ENCODE peak calls at places on chromosomes 6 and 20, in ten cellular contexts. One of them, this sample, is unnamed.

GRCh38 chr6:94478178-94479140 is 1059.1 kb upstream of the EPHA7 start:
- DNase-seq in HCT116: no peak
- DNase-seq in stomach: no peak
- DNase-seq in sigmoid colon: no peak
- DNase-seq in transverse colon: no peak
- DNase-seq in ovary: no peak
- DNase-seq in body of pancreas: no peak
- DNase-seq in heart left ventricle: no peak
- DNase-seq in uterus: no peak
- DNase-seq in IMR-90: no peak
- DNase-seq in this sample: no peak

GRCh38 chr6:167817729-167818128 is 9.0 kb upstream of the AFDN start:
- DNase-seq in stomach: no peak
- DNase-seq in transverse colon: no peak
- DNase-seq in ovary: no peak
- DNase-seq in HCT116: no peak
- DNase-seq in IMR-90: no peak
- DNase-seq in body of pancreas: no peak
- DNase-seq in uterus: no peak
- DNase-seq in sigmoid colon: no peak
- DNase-seq in heart left ventricle: no peak
- DNase-seq in this sample: no peak

GRCh38 chr20:5146302-5146653 is 19.5 kb downstream of the CDS2 start:
- DNase-seq in heart left ventricle: no peak
- DNase-seq in ovary: no peak
- DNase-seq in sigmoid colon: no peak
- DNase-seq in stomach: no peak
- DNase-seq in IMR-90: no peak
- DNase-seq in transverse colon: no peak
- DNase-seq in uterus: no peak
- DNase-seq in body of pancreas: no peak
- DNase-seq in HCT116: no peak
- DNase-seq in this sample: no peak

GRCh38 chr6:133242761-133243590 is 1.8 kb downstream of the EYA4 start:
- DNase-seq in stomach: no peak
- DNase-seq in body of pancreas: peak; percentile 5
- DNase-seq in uterus: no peak
- DNase-seq in ovary: no peak
- DNase-seq in IMR-90: peak; percentile 26
- DNase-seq in transverse colon: no peak
- DNase-seq in sigmoid colon: no peak
- DNase-seq in heart left ventricle: peak; percentile 13
- DNase-seq in HCT116: no peak
- DNase-seq in this sample: no peak

GRCh38 chr20:34271961-34272360 is 30.7 kb downstream of the ASIP start:
- DNase-seq in transverse colon: no peak
- DNase-seq in ovary: no peak
- DNase-seq in body of pancreas: no peak
- DNase-seq in uterus: no peak
- DNase-seq in stomach: no peak
- DNase-seq in heart left ventricle: no peak
- DNase-seq in HCT116: no peak
- DNase-seq in sigmoid colon: no peak
- DNase-seq in IMR-90: peak; percentile 52
- DNase-seq in this sample: no peak

GRCh38 chr6:164928041-164928321 is 381.4 kb downstream of the C6orf118 start:
- DNase-seq in heart left ventricle: no peak
- DNase-seq in HCT116: no peak
- DNase-seq in ovary: no peak
- DNase-seq in uterus: no peak
- DNase-seq in IMR-90: no peak
- DNase-seq in body of pancreas: no peak
- DNase-seq in sigmoid colon: no peak
- DNase-seq in stomach: no peak
- DNase-seq in transverse colon: no peak
- DNase-seq in this sample: no peak

GRCh38 chr6:47203968-47204611 is 105.6 kb downstream of the TNFRSF21 start:
- DNase-seq in uterus: no peak
- DNase-seq in transverse colon: no peak
- DNase-seq in stomach: no peak
- DNase-seq in IMR-90: no peak
- DNase-seq in ovary: no peak
- DNase-seq in heart left ventricle: no peak
- DNase-seq in sigmoid colon: no peak
- DNase-seq in body of pancreas: no peak
- DNase-seq in HCT116: no peak
- DNase-seq in this sample: no peak

GRCh38 chr6:3334579-3334978 is 75.8 kb downstream of the PSMG4 start:
- DNase-seq in IMR-90: no peak
- DNase-seq in sigmoid colon: no peak
- DNase-seq in transverse colon: peak; percentile 41
- DNase-seq in stomach: peak; percentile 85
- DNase-seq in uterus: no peak
- DNase-seq in ovary: no peak
- DNase-seq in heart left ventricle: no peak
- DNase-seq in body of pancreas: peak; percentile 98
- DNase-seq in HCT116: no peak
- DNase-seq in this sample: peak; percentile 93

GRCh38 chr6:91761621-91762020 is 1174.7 kb upstream of the MAP3K7 start:
- DNase-seq in ovary: no peak
- DNase-seq in heart left ventricle: no peak
- DNase-seq in transverse colon: no peak
- DNase-seq in uterus: no peak
- DNase-seq in IMR-90: no peak
- DNase-seq in HCT116: no peak
- DNase-seq in stomach: no peak
- DNase-seq in sigmoid colon: no peak
- DNase-seq in body of pancreas: no peak
- DNase-seq in this sample: no peak

GRCh38 chr20:36491901-36492617 is 49.3 kb upstream of the MYL9 start:
- DNase-seq in heart left ventricle: no peak
- DNase-seq in ovary: no peak
- DNase-seq in stomach: no peak
- DNase-seq in transverse colon: peak; percentile 40
- DNase-seq in sigmoid colon: no peak
- DNase-seq in IMR-90: no peak
- DNase-seq in uterus: no peak
- DNase-seq in body of pancreas: no peak
- DNase-seq in HCT116: no peak
- DNase-seq in this sample: no peak

GRCh38 chr6:138018297-138018696 is 88.9 kb downstream of the PERP start:
- DNase-seq in body of pancreas: no peak
- DNase-seq in transverse colon: no peak
- DNase-seq in IMR-90: no peak
- DNase-seq in HCT116: no peak
- DNase-seq in heart left ventricle: no peak
- DNase-seq in uterus: no peak
- DNase-seq in ovary: no peak
- DNase-seq in stomach: no peak
- DNase-seq in sigmoid colon: no peak
- DNase-seq in this sample: no peak

GRCh38 chr6:159836294-159837140 is 36.4 kb downstream of the PNLDC1 start:
- DNase-seq in uterus: peak; percentile 76
- DNase-seq in HCT116: no peak
- DNase-seq in heart left ventricle: peak; percentile 51
- DNase-seq in IMR-90: peak; percentile 17
- DNase-seq in body of pancreas: peak; percentile 28
- DNase-seq in ovary: peak; percentile 81
- DNase-seq in sigmoid colon: no peak
- DNase-seq in transverse colon: no peak
- DNase-seq in stomach: no peak
- DNase-seq in this sample: no peak

GRCh38 chr6:89079611-89080213 is 839 bp upstream of the PNRC1 start:
- DNase-seq in transverse colon: peak; percentile 64
- DNase-seq in ovary: peak; percentile 47
- DNase-seq in stomach: peak; percentile 69
- DNase-seq in body of pancreas: peak; percentile 68
- DNase-seq in IMR-90: peak; percentile 74
- DNase-seq in uterus: peak; percentile 61
- DNase-seq in HCT116: no peak
- DNase-seq in heart left ventricle: peak; percentile 48
- DNase-seq in sigmoid colon: peak; percentile 85
- DNase-seq in this sample: peak; percentile 49

GRCh38 chr20:25345721-25346120 is 44.9 kb downstream of the ABHD12 start:
- DNase-seq in IMR-90: no peak
- DNase-seq in body of pancreas: no peak
- DNase-seq in stomach: no peak
- DNase-seq in heart left ventricle: no peak
- DNase-seq in sigmoid colon: no peak
- DNase-seq in uterus: no peak
- DNase-seq in ovary: no peak
- DNase-seq in HCT116: no peak
- DNase-seq in transverse colon: no peak
- DNase-seq in this sample: no peak

GRCh38 chr20:58433029-58433657 is 44.1 kb downstream of the VAPB start:
- DNase-seq in body of pancreas: no peak
- DNase-seq in HCT116: no peak
- DNase-seq in stomach: no peak
- DNase-seq in sigmoid colon: no peak
- DNase-seq in IMR-90: no peak
- DNase-seq in heart left ventricle: no peak
- DNase-seq in ovary: no peak
- DNase-seq in uterus: no peak
- DNase-seq in transverse colon: no peak
- DNase-seq in this sample: no peak

GRCh38 chr20:58431134-58431533 is 42.1 kb downstream of the VAPB start:
- DNase-seq in uterus: no peak
- DNase-seq in heart left ventricle: no peak
- DNase-seq in sigmoid colon: no peak
- DNase-seq in IMR-90: peak; percentile 55
- DNase-seq in stomach: no peak
- DNase-seq in body of pancreas: no peak
- DNase-seq in ovary: no peak
- DNase-seq in transverse colon: no peak
- DNase-seq in HCT116: no peak
- DNase-seq in this sample: no peak

GRCh38 chr20:58428364-58428763 is 39.3 kb downstream of the VAPB start:
- DNase-seq in sigmoid colon: no peak
- DNase-seq in ovary: no peak
- DNase-seq in body of pancreas: no peak
- DNase-seq in transverse colon: no peak
- DNase-seq in stomach: no peak
- DNase-seq in IMR-90: no peak
- DNase-seq in uterus: no peak
- DNase-seq in heart left ventricle: no peak
- DNase-seq in HCT116: no peak
- DNase-seq in this sample: no peak

GRCh38 chr20:58432190-58432954 is 43.3 kb downstream of the VAPB start:
- DNase-seq in uterus: peak; percentile 37
- DNase-seq in heart left ventricle: no peak
- DNase-seq in ovary: peak; percentile 29
- DNase-seq in stomach: no peak
- DNase-seq in sigmoid colon: peak; percentile 79
- DNase-seq in transverse colon: no peak
- DNase-seq in HCT116: no peak
- DNase-seq in body of pancreas: no peak
- DNase-seq in IMR-90: peak; percentile 69
- DNase-seq in this sample: peak; percentile 85

DNA sequence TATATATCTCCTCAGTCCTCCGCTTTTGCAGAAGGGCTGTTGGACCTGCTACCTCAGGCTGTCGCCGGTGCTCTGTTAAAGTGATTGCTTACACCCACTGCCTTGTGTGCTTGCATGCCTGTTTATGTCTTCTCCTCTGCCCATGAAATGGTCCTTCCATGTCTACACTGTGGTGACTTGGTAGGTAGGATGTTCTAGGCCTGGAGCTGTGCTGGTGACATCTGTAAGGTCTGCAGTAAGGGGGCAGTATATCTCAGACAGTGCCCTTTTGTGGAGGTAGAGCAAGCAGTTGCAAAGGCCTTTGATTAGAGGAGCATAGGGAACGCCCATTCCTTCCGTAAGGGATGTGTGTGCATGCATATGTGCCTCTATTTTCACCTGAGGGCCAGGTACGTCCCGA is 40.3 kb downstream of the VAPB start:
- DNase-seq in HCT116: no peak
- DNase-seq in stomach: no peak
- DNase-seq in IMR-90: no peak
- DNase-seq in uterus: no peak
- DNase-seq in sigmoid colon: no peak
- DNase-seq in body of pancreas: no peak
- DNase-seq in transverse colon: no peak
- DNase-seq in heart left ventricle: no peak
- DNase-seq in ovary: no peak
- DNase-seq in this sample: no peak
- H3K36me3 ChIP-seq in HCT116: no peaks in the 10 kb centered on the region
- H3K36me3 ChIP-seq in stomach: no peaks in the 10 kb centered on the region
- H3K36me3 ChIP-seq in IMR-90: peaks cover 2% of the 10 kb centered on the region
- H3K36me3 ChIP-seq in uterus: no peaks in the 10 kb centered on the region
- H3K36me3 ChIP-seq in sigmoid colon: no peaks in the 10 kb centered on the region
- H3K36me3 ChIP-seq in body of pancreas: no peaks in the 10 kb centered on the region
- H3K36me3 ChIP-seq in transverse colon: no peaks in the 10 kb centered on the region
- H3K36me3 ChIP-seq in heart left ventricle: no peaks in the 10 kb centered on the region
- H3K36me3 ChIP-seq in ovary: no peaks in the 10 kb centered on the region
- H3K36me3 ChIP-seq in this sample: no peaks in the 10 kb centered on the region

GRCh38 chr6:43702522-43703440 is 15.2 kb upstream of the MRPS18A start:
- DNase-seq in body of pancreas: peak; percentile 86
- DNase-seq in stomach: peak; percentile 93
- DNase-seq in HCT116: peak; percentile 92
- DNase-seq in IMR-90: peak; percentile 83
- DNase-seq in uterus: peak; percentile 96
- DNase-seq in transverse colon: peak; percentile 93
- DNase-seq in sigmoid colon: peak; percentile 96
- DNase-seq in ovary: peak; percentile 82
- DNase-seq in heart left ventricle: peak; percentile 95
- DNase-seq in this sample: peak; percentile 77
- TF ChIP-seq POLR2A in body of pancreas: no peak
- TF ChIP-seq POLR2A in stomach: no peak
- TF ChIP-seq POLR2A in HCT116: peak; percentile 53
- TF ChIP-seq POLR2A in IMR-90: no peak
- TF ChIP-seq POLR2A in uterus: peak; percentile 40
- TF ChIP-seq POLR2A in transverse colon: peak; percentile 55
- TF ChIP-seq POLR2A in sigmoid colon: peak; percentile 66
- TF ChIP-seq POLR2A in ovary: no peak
- TF ChIP-seq POLR2A in heart left ventricle: no peak
- TF ChIP-seq POLR2A in this sample: no peak

DNA sequence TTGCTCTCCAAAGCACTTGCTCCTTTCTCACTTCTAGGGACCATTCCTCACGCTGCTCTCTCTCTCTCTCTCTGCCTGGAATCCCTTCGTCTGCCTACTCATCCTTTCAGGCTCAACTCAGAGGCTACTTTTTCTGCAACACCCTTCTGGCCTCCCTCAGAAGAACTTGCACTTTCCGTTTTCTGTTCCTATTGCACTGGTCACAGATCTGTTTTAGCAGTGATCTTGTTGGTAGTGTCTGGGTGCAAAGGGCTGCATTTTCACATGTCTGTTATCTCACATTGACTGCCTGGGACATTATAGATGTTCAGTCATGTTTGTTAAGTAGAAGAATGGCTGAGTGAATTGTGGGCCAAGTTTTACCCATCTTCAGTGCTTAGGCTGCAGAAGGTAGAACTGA is 63.5 kb downstream of the RIN2 start:
- DNase-seq in ovary: no peak
- DNase-seq in transverse colon: no peak
- DNase-seq in uterus: no peak
- DNase-seq in sigmoid colon: no peak
- DNase-seq in HCT116: no peak
- DNase-seq in body of pancreas: no peak
- DNase-seq in stomach: no peak
- DNase-seq in IMR-90: no peak
- DNase-seq in heart left ventricle: no peak
- DNase-seq in this sample: no peak
- H3K4me1 ChIP-seq in ovary: no peaks in the 10 kb centered on the region
- H3K4me1 ChIP-seq in transverse colon: no peaks in the 10 kb centered on the region
- H3K4me1 ChIP-seq in uterus: no peaks in the 10 kb centered on the region
- H3K4me1 ChIP-seq in sigmoid colon: no peaks in the 10 kb centered on the region
- H3K4me1 ChIP-seq in HCT116: no peaks in the 10 kb centered on the region
- H3K4me1 ChIP-seq in body of pancreas: no peaks in the 10 kb centered on the region
- H3K4me1 ChIP-seq in stomach: no peaks in the 10 kb centered on the region
- H3K4me1 ChIP-seq in IMR-90: peaks cover 9% of the 10 kb centered on the region
- H3K4me1 ChIP-seq in heart left ventricle: peaks cover 52% of the 10 kb centered on the region
- H3K4me1 ChIP-seq in this sample: no peaks in the 10 kb centered on the region

GRCh38 chr20:38528167-38528566 is 52.8 kb upstream of the ADIG start:
- DNase-seq in sigmoid colon: no peak
- DNase-seq in transverse colon: no peak
- DNase-seq in uterus: no peak
- DNase-seq in IMR-90: no peak
- DNase-seq in stomach: no peak
- DNase-seq in body of pancreas: no peak
- DNase-seq in heart left ventricle: no peak
- DNase-seq in HCT116: no peak
- DNase-seq in ovary: no peak
- DNase-seq in this sample: no peak
- H3K36me3 ChIP-seq in sigmoid colon: peaks cover 28% of the 10 kb centered on the region
- H3K36me3 ChIP-seq in transverse colon: no peaks in the 10 kb centered on the region
- H3K36me3 ChIP-seq in uterus: no peaks in the 10 kb centered on the region
- H3K36me3 ChIP-seq in IMR-90: peaks cover 19% of the 10 kb centered on the region
- H3K36me3 ChIP-seq in stomach: peaks cover 13% of the 10 kb centered on the region
- H3K36me3 ChIP-seq in body of pancreas: peaks cover 16% of the 10 kb centered on the region
- H3K36me3 ChIP-seq in heart left ventricle: no peaks in the 10 kb centered on the region
- H3K36me3 ChIP-seq in HCT116: peaks cover 11% of the 10 kb centered on the region
- H3K36me3 ChIP-seq in ovary: no peaks in the 10 kb centered on the region
- H3K36me3 ChIP-seq in this sample: peaks cover 35% of the 10 kb centered on the region